ENCODE peak calls at places on chromosomes 13 and 19, in nine cellular contexts. X, G, B, I, N, P, A, H and W are unnamed samples.
A peak's percentile ranks its signal among the peaks of the same experiment; 100 is the strongest.

GRCh38 chr19:44746946-44747738 is 1.4 kb upstream of the BCL3 start:
- DNase-seq in I (peak; percentile 7), H (peak; percentile 96), A (peak; percentile 98), N (no peak), X (peak; percentile 93), P (peak; percentile 76), G (peak; percentile 98), B (peak; percentile 56), W (peak; percentile 96)

GRCh38 chr13:56351041-56351440 is 789.7 kb upstream of the PRR20A start:
- DNase-seq in N (no peak), P (no peak), G (no peak), I (no peak), H (no peak), A (no peak), X (no peak), B (no peak), W (no peak)

GRCh38 chr19:10643968-10644290 is 10.2 kb upstream of the ILF3 start:
- DNase-seq in H (no peak), G (no peak), B (no peak), X (no peak), N (no peak), A (no peak), P (no peak), I (no peak), W (no peak)

GRCh38 chr13:51000576-51001260 is 91.1 kb downstream of the RNASEH2B start:
- DNase-seq in A (no peak), X (no peak), N (no peak), H (no peak), I (no peak), P (no peak), G (peak; percentile 63), B (no peak), W (peak; percentile 74)

GRCh38 chr13:27367570-27367969 is 56.8 kb upstream of the GTF3A start:
- DNase-seq in H (peak; percentile 66), P (no peak), B (no peak), A (no peak), G (no peak), N (no peak), I (no peak), X (no peak), W (no peak)

GRCh38 chr13:59867867-59868266 is 295.9 kb downstream of the DIAPH3 start:
- DNase-seq in N (no peak), I (no peak), A (no peak), H (no peak), G (no peak), B (no peak), X (no peak), P (no peak), W (no peak)

GRCh38 chr19:33676999-33677665 is 55.4 kb downstream of the CHST8 start:
- DNase-seq in H (no peak), G (no peak), I (no peak), X (no peak), P (no peak), B (no peak), N (no peak), A (no peak), W (no peak)

GRCh38 chr19:7460562-7460966 is 28.3 kb downstream of the PEX11G start:
- DNase-seq in I (no peak), X (no peak), G (peak; percentile 35), A (no peak), H (no peak), B (no peak), P (no peak), N (no peak), W (no peak)

GRCh38 chr19:10782795-10783194 is 53.2 kb downstream of the TMED1 start:
- DNase-seq in X (no peak), H (no peak), I (no peak), A (no peak), N (no peak), B (no peak), G (no peak), P (no peak), W (no peak)

GRCh38 chr19:42254083-42254849 is 662 bp downstream of the ERF start:
- DNase-seq in N (no peak), H (peak; percentile 83), X (peak; percentile 65), P (peak; percentile 81), I (peak; percentile 67), G (peak; percentile 66), A (peak; percentile 78), B (peak; percentile 86), W (no peak)

GRCh38 chr19:30224689-30225606 is 147.2 kb upstream of the ZNF536 start:
- DNase-seq in N (no peak), X (no peak), P (no peak), G (peak; percentile 6), B (peak; percentile 49), A (no peak), H (no peak), I (peak; percentile 23), W (no peak)

GRCh38 chr19:48249502-48250014 is 6.2 kb downstream of the CARD8 start:
- DNase-seq in P (peak; percentile 85), B (no peak), N (no peak), A (peak; percentile 50), H (peak; percentile 43), I (no peak), X (peak; percentile 67), G (peak; percentile 37), W (no peak)

GRCh38 chr19:16625183-16625958 is 2.6 kb downstream of the MED26 start:
- DNase-seq in N (no peak), G (no peak), I (no peak), A (no peak), H (no peak), X (no peak), P (no peak), B (no peak), W (no peak)

GRCh38 chr19:7427944-7428343 is 60.9 kb downstream of the PEX11G start:
- DNase-seq in I (no peak), P (no peak), N (no peak), G (no peak), B (no peak), H (no peak), A (no peak), X (no peak), W (no peak)

GRCh38 chr19:48568345-48568886 is 16.4 kb downstream of the SULT2B1 start:
- DNase-seq in I (peak; percentile 16), H (peak; percentile 58), X (no peak), B (peak; percentile 48), G (peak; percentile 91), N (no peak), A (peak; percentile 79), P (no peak), W (peak; percentile 87)

GRCh38 chr13:78499802-78500201 is 103.5 kb downstream of the POU4F1 start:
- DNase-seq in X (no peak), N (no peak), H (no peak), I (no peak), P (no peak), B (no peak), A (no peak), G (no peak), W (no peak)

GRCh38 chr13:98556968-98557591 is 19.8 kb downstream of the STK24 start:
- DNase-seq in B (no peak), X (no peak), A (no peak), H (no peak), P (no peak), I (no peak), G (no peak), N (no peak), W (no peak)

GRCh38 chr19:35090160-35090794 is 25.3 kb upstream of the FXYD3 start:
- DNase-seq in P (peak; percentile 40), N (no peak), X (no peak), B (peak; percentile 52), H (peak; percentile 76), A (no peak), I (peak; percentile 16), G (peak; percentile 75), W (peak; percentile 33)

GRCh38 chr13:29483211-29483610 is 112.3 kb downstream of the SLC7A1 start:
- DNase-seq in N (no peak), A (no peak), G (no peak), P (no peak), I (no peak), X (no peak), B (no peak), H (no peak), W (no peak)

GRCh38 chr19:5104871-5105351 is 136.0 kb downstream of the KDM4B start:
- DNase-seq in H (peak; percentile 88), B (no peak), X (no peak), N (no peak), G (no peak), P (no peak), I (no peak), A (no peak), W (no peak)